ENCODE peak calls at places on chromosomes 5 and 9, in four cellular contexts. K is upper lobe of right lung, P is endothelial cell, Q is AG09309. F is an unnamed sample.

GRCh38 chr5:23571059-23571458 is 63.6 kb downstream of the PRDM9 start:
- DNase-seq in Q (no peak), P (no peak), K (no peak), F (no peak)

GRCh38 chr9:12774861-12775367 is at the start of gene LURAP1L:
- DNase-seq in P (peak; percentile 10), K (no peak), Q (no peak), F (peak; percentile 69)

GRCh38 chr5:51389582-51390463 is 6.6 kb downstream of the ISL1 start:
- DNase-seq in Q (no peak), K (no peak), P (no peak), F (no peak)

GRCh38 chr5:90877049-90877448 is 318.5 kb downstream of the ADGRV1 start:
- DNase-seq in P (no peak), K (no peak), Q (no peak), F (no peak)

GRCh38 chr5:84148651-84149050 is 236.0 kb downstream of the EDIL3 start:
- DNase-seq in Q (no peak), K (no peak), P (no peak), F (no peak)

GRCh38 chr9:72554221-72554641 is 32.8 kb downstream of the TMC1 start:
- DNase-seq in Q (peak; percentile 99), K (no peak), P (no peak), F (peak; percentile 94)

GRCh38 chr9:113992276-113992951 is 85.7 kb downstream of the AMBP start:
- DNase-seq in K (no peak), Q (no peak), P (no peak), F (no peak)

GRCh38 chr9:80163889-80164288 is 592.1 kb downstream of the TLE4 start:
- DNase-seq in P (no peak), Q (no peak), K (no peak), F (no peak)

GRCh38 chr9:16090907-16091629 is 538.2 kb downstream of the CCDC171 start:
- DNase-seq in K (no peak), Q (no peak), P (no peak), F (no peak)

GRCh38 chr5:10157085-10157669 is 92.5 kb downstream of the ATPSCKMT start:
- DNase-seq in K (no peak), Q (no peak), P (no peak), F (no peak)

GRCh38 chr5:159975462-159976019 is 33.4 kb upstream of the TTC1 start:
- DNase-seq in P (no peak), Q (peak; percentile 85), K (no peak), F (peak; percentile 84)

GRCh38 chr9:36263662-36264061 is 5.4 kb upstream of the GNE start:
- DNase-seq in P (no peak), K (no peak), Q (no peak), F (no peak)

GRCh38 chr9:84293001-84293798 is 47.4 kb downstream of the SLC28A3 start:
- DNase-seq in P (no peak), K (no peak), Q (no peak), F (no peak)

GRCh38 chr5:142182840-142183239 is 74.3 kb downstream of the NDFIP1 start:
- DNase-seq in P (no peak), Q (no peak), K (no peak), F (no peak)

GRCh38 chr5:136730426-136730825 is 365.1 kb upstream of the TRPC7 start:
- DNase-seq in Q (no peak), K (no peak), P (no peak), F (no peak)

GRCh38 chr9:17130285-17130684 is 4.6 kb upstream of the CNTLN start:
- DNase-seq in Q (no peak), P (no peak), K (no peak), F (no peak)

GRCh38 chr5:93328833-93329232 is 252.2 kb downstream of the NR2F1-AS1 start:
- DNase-seq in P (no peak), Q (no peak), K (no peak), F (no peak)

GRCh38 chr5:40481226-40481625 is 198.5 kb upstream of the PTGER4 start:
- DNase-seq in K (no peak), P (no peak), Q (no peak), F (no peak)

GRCh38 chr5:124706729-124707361 is 39.6 kb downstream of the ZNF608 start:
- DNase-seq in K (peak; percentile 70), Q (peak; percentile 7), P (no peak), F (peak; percentile 51)

DNA sequence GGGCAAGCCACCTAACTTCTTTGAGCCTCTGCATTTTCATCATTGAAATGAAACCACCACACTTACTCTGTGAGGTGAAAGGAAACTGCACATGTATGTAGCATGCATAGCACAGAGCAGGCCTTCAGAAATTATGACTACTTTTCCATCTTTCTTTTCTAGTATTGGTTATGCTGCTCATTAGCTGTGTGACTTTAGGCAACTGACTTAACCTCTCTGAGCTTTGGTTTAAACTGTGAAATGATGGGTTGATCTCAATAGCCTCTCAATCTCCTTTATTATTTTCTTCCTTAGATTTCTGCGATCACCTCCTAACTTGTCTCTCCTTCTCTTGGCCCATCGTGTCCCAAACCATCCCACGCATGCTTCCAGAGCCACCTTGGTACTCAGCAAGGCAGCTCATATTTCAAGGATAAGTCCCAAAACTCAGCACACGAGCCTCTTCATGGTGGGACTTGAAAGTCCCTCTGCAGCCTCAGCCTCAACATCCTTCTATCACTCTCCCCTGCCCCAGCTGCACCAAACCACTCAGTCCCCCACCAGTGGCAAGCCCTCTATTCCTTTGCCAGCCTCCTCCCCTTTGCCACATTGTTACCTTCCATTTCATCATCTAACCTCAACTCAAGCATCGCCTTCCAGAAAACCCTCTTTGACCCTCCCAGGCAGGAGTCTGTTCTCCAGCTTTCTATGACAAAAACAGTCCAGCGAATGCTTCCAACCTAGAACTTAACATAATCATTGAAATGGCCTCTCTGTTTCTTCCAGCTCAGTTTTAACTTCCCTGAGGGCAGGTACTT is 60.3 kb upstream of the DNAH5 start:
- DNase-seq in P (no peak), K (no peak), Q (no peak), F (no peak)
- TF ChIP-seq CTCF in P (no peak), K (no peak), Q (no peak), F (no peak)

GRCh38 chr9:134321571-134321930 is 4.7 kb upstream of the RXRA start:
- DNase-seq in Q (no peak), K (peak; percentile 40), P (no peak), F (no peak)
- TF ChIP-seq CTCF in Q (no peak), K (no peak), P (no peak), F (no peak)

GRCh38 chr5:6729400-6730310 is 16.4 kb downstream of the TENT4A start:
- DNase-seq in P (no peak), Q (no peak), K (peak; percentile 63), F (no peak)

GRCh38 chr5:6728795-6729183 is 15.6 kb downstream of the TENT4A start:
- DNase-seq in P (no peak), K (no peak), Q (no peak), F (no peak)

GRCh38 chr5:6726006-6726405 is 12.8 kb downstream of the TENT4A start:
- DNase-seq in P (no peak), Q (no peak), K (no peak), F (no peak)

GRCh38 chr5:6727231-6727630 is 14.0 kb downstream of the TENT4A start:
- DNase-seq in P (no peak), K (no peak), Q (no peak), F (no peak)

DNA sequence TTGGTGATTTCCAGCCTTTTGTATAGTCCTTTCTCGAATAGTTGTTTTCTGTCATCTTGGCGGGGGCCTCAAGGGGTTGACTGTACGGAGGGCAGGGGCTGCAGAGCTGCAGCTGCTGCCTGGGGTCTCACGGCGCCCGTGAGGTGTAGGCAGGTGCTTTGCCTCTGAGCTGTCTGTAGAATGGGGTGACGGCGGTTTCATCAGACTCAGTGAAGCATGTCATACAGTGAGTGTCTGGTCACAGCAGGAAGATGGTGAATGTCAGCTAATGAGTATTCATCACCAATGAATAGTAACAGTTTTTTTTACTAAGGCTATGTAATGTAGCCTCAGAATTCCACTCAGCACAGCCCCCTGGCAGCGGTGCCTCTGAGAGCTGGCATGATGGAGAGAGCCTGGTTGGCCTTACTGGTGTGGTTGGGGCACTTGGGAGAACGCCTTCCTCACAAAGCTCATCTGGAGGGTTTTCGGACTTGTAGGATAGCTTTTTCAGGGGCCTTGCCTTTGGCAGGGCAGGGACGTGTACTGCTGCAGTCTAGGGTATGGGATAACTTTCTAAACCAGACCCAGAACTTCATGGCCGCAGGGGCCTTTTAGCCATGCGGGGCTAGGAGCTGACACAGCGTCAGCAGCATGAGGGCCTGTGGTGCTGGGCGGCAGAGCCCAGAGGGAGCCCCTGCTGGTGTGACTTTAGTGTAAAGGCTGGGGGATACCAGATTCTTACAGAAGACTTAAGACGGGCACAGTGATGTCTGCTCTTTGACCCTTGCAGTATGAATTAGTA is 15.0 kb downstream of the TENT4A start:
- DNase-seq in K (no peak), Q (no peak), P (no peak), F (no peak)
- TF ChIP-seq CTCF in K (no peak), Q (no peak), P (no peak), F (no peak)

DNA sequence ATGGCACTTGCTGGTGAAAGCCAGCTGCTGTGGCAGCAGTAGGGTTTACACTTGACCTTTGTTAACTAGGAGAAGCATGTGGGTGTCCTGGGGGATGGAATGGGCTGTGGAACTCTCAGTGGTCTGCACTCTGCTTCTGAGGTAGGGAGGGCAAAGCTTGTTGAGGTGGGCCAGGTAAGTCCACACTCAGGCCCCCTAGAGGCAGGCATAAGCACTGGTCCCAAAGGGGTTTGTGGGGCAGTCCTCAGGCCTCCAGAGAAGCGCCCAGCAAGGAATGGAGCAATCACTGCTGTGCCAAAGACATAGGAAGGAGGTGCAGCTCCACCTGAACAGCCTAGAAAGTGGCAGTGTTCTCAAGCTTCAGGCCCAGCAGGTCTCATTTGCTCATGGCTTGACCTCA is 34.7 kb downstream of the INSL4 start:
- DNase-seq in Q (no peak), K (no peak), P (no peak), F (no peak)
- TF ChIP-seq CTCF in Q (no peak), K (no peak), P (no peak), F (no peak)

F was measured in AG09319.